ENCODE peak calls at places on chromosomes 12 and 14, in ten cellular contexts. G, H, Q, E, L, W, A, X, T and D are unnamed samples.
A peak's percentile ranks its signal among the peaks of the same experiment; 100 is the strongest.

GRCh38 chr12:58044966-58045365 is 103.6 kb downstream of the ATP23 start:
- DNase-seq in H (no peak), X (no peak), W (no peak), L (no peak), G (no peak), A (no peak), Q (no peak), T (no peak), E (no peak), D (no peak)

GRCh38 chr14:62168564-62169155 is 406.4 kb downstream of the SNAPC1 start:
- DNase-seq in A (no peak), L (no peak), W (no peak), E (no peak), G (no peak), H (no peak), Q (no peak), T (no peak), X (no peak), D (no peak)

GRCh38 chr12:52924764-52925716 is 20.2 kb upstream of the KRT8 start:
- DNase-seq in H (peak; percentile 92), X (peak; percentile 88), Q (no peak), A (peak; percentile 65), G (no peak), T (peak; percentile 99), E (no peak), W (no peak), L (peak; percentile 81), D (peak; percentile 95)

GRCh38 chr12:56836317-56836716 is 73.2 kb downstream of the HSD17B6 start:
- DNase-seq in L (peak; percentile 23), Q (peak; percentile 17), T (peak; percentile 29), H (no peak), E (no peak), G (no peak), A (no peak), W (peak; percentile 18), X (peak; percentile 32), D (peak; percentile 67)

GRCh38 chr14:37253905-37254304 is 56.2 kb downstream of the MIPOL1 start:
- DNase-seq in A (no peak), H (no peak), G (no peak), X (no peak), L (peak; percentile 74), T (peak; percentile 76), E (no peak), W (peak; percentile 65), Q (no peak), D (peak; percentile 40)

GRCh38 chr12:43104524-43104923 is 447.5 kb downstream of the ADAMTS20 start:
- DNase-seq in L (peak; percentile 90), T (peak; percentile 94), X (no peak), W (peak; percentile 57), Q (no peak), G (no peak), A (no peak), E (no peak), H (no peak), D (peak; percentile 10)

GRCh38 chr14:75631453-75631831 is 29.2 kb downstream of the ERG28 start:
- DNase-seq in G (no peak), E (no peak), L (no peak), T (peak; percentile 54), X (peak; percentile 27), W (no peak), H (no peak), A (no peak), Q (no peak), D (peak; percentile 40)

GRCh38 chr12:64679487-64679983 is 69.2 kb downstream of the RASSF3 start:
- DNase-seq in L (peak; percentile 89), E (peak; percentile 83), A (peak; percentile 74), T (peak; percentile 82), W (peak; percentile 71), Q (peak; percentile 60), X (no peak), G (no peak), H (no peak), D (peak; percentile 79)

GRCh38 chr14:101083564-101084435 is 180.3 kb upstream of the RTL1 start:
- DNase-seq in T (no peak), Q (no peak), G (no peak), H (no peak), L (no peak), E (no peak), W (no peak), X (no peak), A (no peak), D (no peak)
- TF ChIP-seq CTCF in T (peak; percentile 13), Q (no peak), G (no peak), H (no peak), L (peak; percentile 19), E (no peak), W (no peak), X (peak; percentile 11), A (no peak), D (peak; percentile 26)

DNA sequence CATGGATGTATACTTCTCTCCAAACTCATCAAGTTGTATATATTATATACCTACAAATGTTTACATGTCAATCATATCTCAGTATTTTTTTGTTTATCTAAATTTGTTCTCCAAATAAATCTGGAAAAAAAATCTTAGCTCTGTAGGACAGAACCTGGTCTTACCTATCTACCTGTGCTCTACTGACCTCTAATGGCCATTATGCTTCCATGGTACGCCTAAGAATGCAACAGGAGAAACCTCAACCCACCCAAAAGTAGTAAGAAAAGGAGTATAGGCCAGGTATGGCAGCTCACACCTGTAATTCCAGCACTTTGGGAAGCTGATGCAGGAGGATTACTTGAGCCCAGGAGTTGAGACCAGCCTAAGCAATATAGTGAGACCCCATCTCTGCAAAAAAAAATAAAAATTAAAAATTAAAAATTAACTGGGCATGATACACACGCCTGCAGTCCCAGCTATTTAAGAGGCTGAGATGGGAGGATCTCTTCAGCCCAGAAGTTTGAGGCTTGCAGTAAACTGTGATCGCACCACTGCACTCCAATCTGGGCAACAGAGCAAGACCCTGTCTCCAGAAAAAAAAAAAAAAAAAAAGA is 8.7 kb downstream of the OR11H4 start:
- DNase-seq in E (no peak), X (no peak), T (no peak), L (no peak), Q (no peak), H (peak; percentile 34), G (no peak), W (no peak), A (no peak), D (no peak)
- TF ChIP-seq CTCF in E (no peak), X (peak; percentile 3), T (no peak), L (no peak), Q (no peak), H (peak; percentile 75), G (no peak), W (no peak), A (no peak), D (no peak)

GRCh38 chr12:116006141-116006540 is 271.4 kb downstream of the MED13L start:
- DNase-seq in L (no peak), G (no peak), X (no peak), T (no peak), H (no peak), Q (no peak), E (no peak), A (no peak), W (no peak), D (no peak)

GRCh38 chr12:116012757-116013156 is 264.7 kb downstream of the MED13L start:
- DNase-seq in X (no peak), T (no peak), H (no peak), E (no peak), W (no peak), G (no peak), A (no peak), L (no peak), Q (no peak), D (no peak)

GRCh38 chr12:116011217-116011616 is 266.3 kb downstream of the MED13L start:
- DNase-seq in L (no peak), W (no peak), X (no peak), Q (no peak), H (no peak), G (no peak), E (no peak), T (no peak), A (no peak), D (no peak)

GRCh38 chr12:116010467-116010866 is 267.0 kb downstream of the MED13L start:
- DNase-seq in X (no peak), G (no peak), H (no peak), L (no peak), Q (no peak), T (no peak), A (no peak), W (no peak), E (no peak), D (no peak)

GRCh38 chr12:116009805-116010204 is 267.7 kb downstream of the MED13L start:
- DNase-seq in Q (no peak), A (no peak), L (no peak), G (no peak), H (no peak), E (no peak), X (no peak), T (no peak), W (no peak), D (no peak)
- TF ChIP-seq CTCF in Q (no peak), A (no peak), L (peak; percentile 47), G (peak; percentile 24), H (no peak), E (peak; percentile 39), X (peak; percentile 26), T (peak; percentile 40), W (peak; percentile 9), D (peak; percentile 41)

DNA sequence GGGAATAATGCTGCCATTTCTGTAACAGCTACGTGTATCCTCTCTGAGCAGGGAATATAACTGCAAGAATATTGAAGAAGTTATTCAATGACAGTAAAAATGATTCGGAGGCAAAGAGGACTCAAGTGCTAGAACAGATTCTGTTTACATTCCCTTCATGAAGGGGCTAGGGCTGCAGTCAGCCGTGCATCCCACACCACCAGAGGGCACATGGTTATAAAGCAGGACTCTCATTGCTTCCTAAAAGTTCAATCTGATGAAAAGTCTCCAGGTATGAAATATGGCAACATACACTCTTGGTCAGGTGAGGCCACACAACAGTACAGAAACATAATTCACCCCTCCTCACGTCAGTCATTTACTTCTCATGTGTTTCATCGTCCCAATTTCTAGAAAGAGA is 34.0 kb downstream of the TCHP start:
- DNase-seq in G (no peak), A (no peak), W (no peak), X (no peak), Q (no peak), H (peak; percentile 30), L (no peak), T (no peak), E (peak; percentile 49), D (no peak)
- TF ChIP-seq CTCF in G (peak; percentile 13), A (no peak), W (peak; percentile 68), X (peak; percentile 33), Q (no peak), H (peak; percentile 62), L (peak; percentile 69), T (peak; percentile 59), E (peak; percentile 42), D (peak; percentile 56)

GRCh38 chr12:99658950-99659349 is 11.4 kb downstream of the GARIN6 start:
- DNase-seq in W (no peak), Q (no peak), E (no peak), G (no peak), L (peak; percentile 29), A (no peak), T (peak; percentile 9), H (no peak), X (no peak), D (peak; percentile 3)
- TF ChIP-seq CTCF in W (no peak), Q (peak; percentile 20), E (no peak), G (no peak), L (peak; percentile 34), A (no peak), T (peak; percentile 19), H (peak; percentile 5), X (peak; percentile 43), D (no peak)

GRCh38 chr14:63745858-63746425 is 18.1 kb upstream of the SGPP1 start:
- DNase-seq in G (no peak), T (no peak), X (no peak), Q (no peak), E (peak; percentile 46), A (no peak), W (no peak), L (no peak), H (no peak), D (no peak)
- TF ChIP-seq CTCF in G (no peak), T (no peak), X (no peak), Q (no peak), E (no peak), A (no peak), W (no peak), L (no peak), H (no peak), D (no peak)